ENCODE peak calls at places on chromosomes 16 and 17, in four cellular contexts. T is A549, W is HepG2, O is K562. V is an unnamed sample.

GRCh38 chr16:5031601-5032000 is 2.1 kb downstream of the NAGPA start:
- DNase-seq in T (no peak), W (no peak), O (no peak), V (no peak)

GRCh38 chr16:85373741-85374570 is 239.2 kb upstream of the GSE1 start:
- DNase-seq in T (no peak), W (no peak), O (no peak), V (no peak)

GRCh38 chr17:17523001-17523713 is 27.0 kb upstream of the RASD1 start:
- DNase-seq in T (no peak), W (no peak), O (no peak), V (peak)

GRCh38 chr17:40501499-40501911 is at the start of gene TNS4:
- DNase-seq in T (peak), W (peak), O (peak), V (no peak)

GRCh38 chr16:4641876-4642275 is 17.2 kb downstream of the MGRN1 start:
- DNase-seq in T (no peak), W (no peak), O (no peak), V (no peak)

GRCh38 chr16:1126044-1126443 is 26.9 kb upstream of the CACNA1H start:
- DNase-seq in T (no peak), W (no peak), O (no peak), V (no peak)

GRCh38 chr17:20234266-20234665 is 225.1 kb downstream of the SPECC1 start:
- DNase-seq in T (no peak), W (no peak), O (no peak), V (no peak)

GRCh38 chr17:42310281-42311156 is 22.2 kb downstream of the STAT5A start:
- DNase-seq in T (no peak), W (no peak), O (peak), V (peak)

GRCh38 chr16:84497418-84497817 is 7.0 kb downstream of the MEAK7 start:
- DNase-seq in T (no peak), W (no peak), O (no peak), V (no peak)

GRCh38 chr17:32283745-32284207 is 18.1 kb downstream of the RHBDL3 start:
- DNase-seq in T (no peak), W (no peak), O (peak), V (no peak)

GRCh38 chr16:8861563-8862308 is 7.1 kb downstream of the CARHSP1 start:
- DNase-seq in T (no peak), W (peak), O (no peak), V (no peak)

GRCh38 chr16:4140652-4141051 is 24.4 kb upstream of the ADCY9 start:
- DNase-seq in T (no peak), W (no peak), O (no peak), V (no peak)

GRCh38 chr16:70523013-70523620 is at the start of gene COG4:
- DNase-seq in T (peak), W (peak), O (peak), V (peak)

GRCh38 chr17:42194133-42194899 is at the start of gene GHDC:
- DNase-seq in T (peak), W (peak), O (peak), V (peak)

GRCh38 chr17:27569884-27570577 is 61.0 kb upstream of the LGALS9 start:
- DNase-seq in T (no peak), W (peak), O (peak), V (no peak)

GRCh38 chr17:62100050-62100449 is 35.0 kb upstream of the MED13 start:
- DNase-seq in T (no peak), W (no peak), O (no peak), V (no peak)

GRCh38 chr17:66200685-66201092 is 8.8 kb upstream of the CEP112 start:
- DNase-seq in T (peak), W (peak), O (peak), V (peak)

GRCh38 chr16:15460601-15461000 is 26.2 kb downstream of the BMERB1 start:
- DNase-seq in T (no peak), W (no peak), O (no peak), V (no peak)

GRCh38 chr17:7854078-7854777 is 638 bp upstream of the TMEM88 start:
- DNase-seq in T (no peak), W (no peak), O (no peak), V (peak)

GRCh38 chr16:89155184-89155679 is 16.3 kb upstream of the CDH15 start:
- DNase-seq in T (no peak), W (no peak), O (no peak), V (no peak)

GRCh38 chr17:6468051-6468790 is 24.0 kb downstream of the PIMREG start:
- DNase-seq in T (no peak), W (no peak), O (no peak), V (no peak)

GRCh38 chr16:71854369-71854948 is 8.7 kb downstream of the ATXN1L start:
- DNase-seq in T (no peak), W (no peak), O (no peak), V (no peak)

GRCh38 chr17:15944720-15945492 is at the start of gene ADORA2B:
- DNase-seq in T (peak), W (peak), O (peak), V (peak)

GRCh38 chr16:77613115-77613514 is 109.2 kb upstream of the NUDT7 start:
- DNase-seq in T (no peak), W (no peak), O (no peak), V (no peak)

GRCh38 chr17:55317284-55317683 is 52.5 kb downstream of the HLF start:
- DNase-seq in T (no peak), W (no peak), O (no peak), V (no peak)

GRCh38 chr17:44556114-44556853 is 1.0 kb upstream of the FZD2 start:
- DNase-seq in T (peak), W (peak), O (peak), V (peak)

GRCh38 chr16:89525146-89525913 is 17.1 kb downstream of the SPG7 start:
- DNase-seq in T (no peak), W (no peak), O (no peak), V (no peak)

GRCh38 chr16:85648782-85649181 is 35.7 kb downstream of the GSE1 start:
- DNase-seq in T (no peak), W (no peak), O (no peak), V (no peak)

GRCh38 chr17:17495448-17496188 is 577 bp downstream of the RASD1 start:
- DNase-seq in T (no peak), W (no peak), O (no peak), V (peak)

GRCh38 chr17:4108397-4108796 is 34.4 kb downstream of the ZZEF1 start:
- DNase-seq in T (no peak), W (no peak), O (no peak), V (no peak)

GRCh38 chr16:55179858-55180585 is 144.0 kb upstream of the IRX6 start:
- DNase-seq in T (no peak), W (no peak), O (no peak), V (no peak)

GRCh38 chr16:14486520-14487303 is 143.3 kb downstream of the PARN start:
- DNase-seq in T (peak), W (peak), O (peak), V (no peak)

GRCh38 chr17:65553646-65554567 is 7.5 kb downstream of the AXIN2 start:
- DNase-seq in T (no peak), W (no peak), O (no peak), V (no peak)

GRCh38 chr16:69831212-69832123 is 69.3 kb downstream of the WWP2 start:
- DNase-seq in T (peak), W (peak), O (no peak), V (no peak)

GRCh38 chr16:50024207-50024606 is 818 bp upstream of the CNEP1R1 start:
- DNase-seq in T (no peak), W (no peak), O (no peak), V (no peak)

GRCh38 chr16:50025544-50025931 is 513 bp downstream of the CNEP1R1 start:
- DNase-seq in T (no peak), W (peak), O (peak), V (no peak)

GRCh38 chr16:50024684-50025543 is at the start of gene CNEP1R1:
- DNase-seq in T (peak), W (peak), O (peak), V (peak)

GRCh38 chr16:50023626-50024025 is 1.4 kb upstream of the CNEP1R1 start:
- DNase-seq in T (no peak), W (no peak), O (no peak), V (no peak)

GRCh38 chr16:50021509-50021908 is 3.5 kb upstream of the CNEP1R1 start:
- DNase-seq in T (peak), W (peak), O (no peak), V (peak)
- TF ChIP-seq HMGXB4 in T (no peak), W (no peak), O (no peak), V (no peak)

GRCh38 chr17:63476494-63476856 is 386 bp upstream of the ACE start:
- DNase-seq in T (no peak), W (no peak), O (peak), V (peak)
- TF ChIP-seq HMGXB4 in T (no peak), W (no peak), O (no peak), V (peak)

GRCh38 chr17:77124192-77124908 is 16.4 kb upstream of the SEC14L1 start:
- DNase-seq in T (peak), W (no peak), O (no peak), V (no peak)

GRCh38 chr17:77127735-77128361 is 12.9 kb upstream of the SEC14L1 start:
- DNase-seq in T (no peak), W (no peak), O (no peak), V (no peak)

GRCh38 chr17:77126519-77126918 is 14.2 kb upstream of the SEC14L1 start:
- DNase-seq in T (peak), W (no peak), O (no peak), V (no peak)

GRCh38 chr17:77128895-77129567 is 11.7 kb upstream of the SEC14L1 start:
- DNase-seq in T (no peak), W (no peak), O (no peak), V (no peak)

DNA sequence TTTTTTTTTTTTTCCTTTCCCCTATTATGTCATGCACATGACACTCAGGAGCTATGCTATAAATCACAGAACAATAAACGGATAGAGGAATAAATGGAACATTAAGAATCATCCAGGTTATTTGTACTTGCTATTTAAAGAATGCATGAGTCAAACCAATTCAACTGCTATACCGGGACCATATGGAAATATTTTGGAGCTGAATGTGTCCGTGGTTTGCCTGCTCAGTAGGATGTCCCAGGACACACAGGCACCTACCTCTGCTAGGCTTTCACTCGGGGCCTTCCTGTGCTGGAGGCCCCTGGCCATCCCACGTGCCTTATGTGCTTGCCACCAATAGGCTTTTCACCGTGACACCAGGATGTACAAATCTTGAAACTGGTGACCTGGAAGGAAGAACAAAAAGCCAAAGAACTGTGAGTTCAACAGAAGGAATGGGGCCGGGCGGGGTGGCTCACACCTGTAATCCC is 15.3 kb upstream of the SEC14L1 start:
- DNase-seq in T (peak), W (peak), O (no peak), V (no peak)
- TF ChIP-seq HMGXB4 in T (no peak), W (no peak), O (no peak), V (no peak)

GRCh38 chr16:79598341-79599181 is 2.0 kb downstream of the MAF start:
- DNase-seq in T (peak), W (no peak), O (no peak), V (peak)
- TF ChIP-seq HMGXB4 in T (no peak), W (no peak), O (no peak), V (no peak)

DNA sequence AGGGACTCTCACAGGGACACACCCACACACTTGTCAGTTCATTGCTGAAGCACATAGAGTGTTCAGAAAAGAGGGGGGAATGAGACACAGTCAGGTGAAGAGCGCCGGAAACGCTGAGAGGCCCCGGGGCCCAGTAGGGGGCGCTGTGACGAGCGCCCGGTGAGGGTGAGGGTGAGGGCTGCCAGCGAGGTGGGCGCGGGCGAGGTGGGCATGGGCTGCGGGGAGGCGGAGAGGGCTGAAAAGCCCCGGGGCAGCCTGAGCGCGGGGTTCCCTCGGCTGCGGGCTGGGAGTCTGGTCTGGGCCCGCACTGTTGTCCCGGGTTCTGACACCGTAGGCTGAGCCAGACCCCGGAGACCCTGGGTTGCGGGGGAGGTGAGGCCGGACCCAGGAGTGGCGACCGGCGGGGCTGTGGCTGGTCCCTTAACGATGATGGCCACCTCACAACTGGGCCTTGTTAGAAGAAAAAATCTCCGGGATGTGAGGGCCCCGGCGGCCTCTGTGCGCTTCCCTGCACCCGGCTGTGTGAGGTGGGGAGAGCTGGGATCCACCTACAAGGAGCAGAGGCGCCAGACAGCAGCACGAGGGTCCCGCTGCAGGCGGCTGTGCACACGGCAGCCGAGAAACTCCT is 91.4 kb downstream of the C16orf78 start:
- DNase-seq in T (no peak), W (no peak), O (peak), V (peak)
- TF ChIP-seq HMGXB4 in T (no peak), W (no peak), O (no peak), V (peak)

GRCh38 chr17:60653569-60653968 is 24.1 kb upstream of the BCAS3 start:
- DNase-seq in T (no peak), W (no peak), O (no peak), V (no peak)

GRCh38 chr17:60647705-60648104 is 29.9 kb upstream of the BCAS3 start:
- DNase-seq in T (no peak), W (no peak), O (no peak), V (no peak)

GRCh38 chr17:60656499-60656898 is 21.2 kb upstream of the BCAS3 start:
- DNase-seq in T (no peak), W (no peak), O (peak), V (no peak)

GRCh38 chr17:60646701-60647100 is 30.9 kb upstream of the BCAS3 start:
- DNase-seq in T (no peak), W (no peak), O (no peak), V (no peak)

GRCh38 chr17:60652484-60653247 is 25.0 kb upstream of the BCAS3 start:
- DNase-seq in T (no peak), W (no peak), O (no peak), V (no peak)
- TF ChIP-seq HMGXB4 in T (no peak), W (no peak), O (no peak), V (no peak)

V was measured in WTC11.